ENCODE peak calls at places on chromosomes 1 and 21, in eight cellular contexts. S is cardiac muscle cell, Z is breast epithelium, H is lung, C is left ventricle myocardium inferior, X is SJSA1, I is heart right ventricle, U is ascending aorta. O is an unnamed sample. For H3K27me3 and H3K4me1, the result is how much of the 10 kb centered on the place peaks cover.

GRCh38 chr1:245166471-245166885 is 11.7 kb downstream of the KIF26B start:
- DNase-seq in S (peak), Z (no peak), H (no peak), C (no peak), X (peak), I (no peak), U (no peak), O (no peak)

GRCh38 chr1:8560611-8561544 is 243.0 kb downstream of the SLC45A1 start:
- DNase-seq in S (peak), Z (no peak), H (no peak), C (no peak), X (peak), I (no peak), U (no peak), O (no peak)

GRCh38 chr1:53505891-53506290 is 46.7 kb downstream of the DMRTB1 start:
- DNase-seq in S (no peak), Z (no peak), H (no peak), C (no peak), X (no peak), I (no peak), U (no peak), O (no peak)

GRCh38 chr1:10613340-10613739 is 138.6 kb downstream of the PEX14 start:
- DNase-seq in S (no peak), Z (peak), H (no peak), C (no peak), X (no peak), I (no peak), U (no peak), O (no peak)

GRCh38 chr1:115258302-115258866 is 79.7 kb downstream of the NGF start:
- DNase-seq in S (peak), Z (no peak), H (no peak), C (no peak), X (peak), I (no peak), U (peak), O (no peak)

GRCh38 chr21:43721225-43721605 is 2.3 kb downstream of the PDXK start:
- DNase-seq in S (no peak), Z (no peak), H (no peak), C (no peak), X (no peak), I (no peak), U (no peak), O (no peak)

GRCh38 chr1:52102336-52103013 is 39.4 kb upstream of the ZFYVE9 start:
- DNase-seq in S (no peak), Z (no peak), H (no peak), C (no peak), X (no peak), I (no peak), U (no peak), O (no peak)

GRCh38 chr21:28821276-28822063 is 171.2 kb downstream of the LTN1 start:
- DNase-seq in S (no peak), Z (no peak), H (no peak), C (no peak), X (no peak), I (no peak), U (no peak), O (no peak)

GRCh38 chr1:64171797-64172281 is 31.6 kb upstream of the UBE2U start:
- DNase-seq in S (peak), Z (no peak), H (no peak), C (no peak), X (peak), I (no peak), U (no peak), O (no peak)

GRCh38 chr1:92838519-92838918 is 6.7 kb downstream of the RPL5 start:
- DNase-seq in S (no peak), Z (no peak), H (no peak), C (no peak), X (no peak), I (no peak), U (no peak), O (no peak)

GRCh38 chr21:14523234-14523633 is 22.9 kb downstream of the SAMSN1 start:
- DNase-seq in S (peak), Z (no peak), H (no peak), C (no peak), X (no peak), I (no peak), U (no peak), O (no peak)

GRCh38 chr1:155003227-155003765 is 694 bp downstream of the ZBTB7B start:
- DNase-seq in S (peak), Z (no peak), H (no peak), C (no peak), X (peak), I (no peak), U (peak), O (no peak)

GRCh38 chr1:33439662-33440061 is 8.8 kb upstream of the PHC2 start:
- DNase-seq in S (no peak), Z (no peak), H (no peak), C (no peak), X (no peak), I (no peak), U (no peak), O (no peak)

GRCh38 chr1:145956776-145957442 is 908 bp downstream of the LIX1L start:
- DNase-seq in S (peak), Z (no peak), H (no peak), C (peak), X (peak), I (peak), U (no peak), O (no peak)

GRCh38 chr1:24927886-24928630 is 2.0 kb downstream of the RUNX3 start:
- DNase-seq in S (peak), Z (no peak), H (no peak), C (no peak), X (no peak), I (no peak), U (no peak), O (no peak)
- H3K27me3 ChIP-seq in S (half or more), Z (half or more), H (under half), C (half or more), X (under half), I (half or more), U (under half), O (under half)

GRCh38 chr1:58883888-58884482 is 100.1 kb upstream of the JUN start:
- DNase-seq in S (peak), Z (no peak), H (no peak), C (no peak), X (no peak), I (no peak), U (no peak), O (no peak)
- H3K4me1 ChIP-seq in S (under half), Z (under half), H (under half), C (half or more), X (under half), I (half or more), U (under half), O (under half)

GRCh38 chr1:50637460-50637859 is 214.2 kb upstream of the DMRTA2 start:
- DNase-seq in S (no peak), Z (no peak), H (no peak), C (no peak), X (no peak), I (no peak), U (no peak), O (no peak)

DNA sequence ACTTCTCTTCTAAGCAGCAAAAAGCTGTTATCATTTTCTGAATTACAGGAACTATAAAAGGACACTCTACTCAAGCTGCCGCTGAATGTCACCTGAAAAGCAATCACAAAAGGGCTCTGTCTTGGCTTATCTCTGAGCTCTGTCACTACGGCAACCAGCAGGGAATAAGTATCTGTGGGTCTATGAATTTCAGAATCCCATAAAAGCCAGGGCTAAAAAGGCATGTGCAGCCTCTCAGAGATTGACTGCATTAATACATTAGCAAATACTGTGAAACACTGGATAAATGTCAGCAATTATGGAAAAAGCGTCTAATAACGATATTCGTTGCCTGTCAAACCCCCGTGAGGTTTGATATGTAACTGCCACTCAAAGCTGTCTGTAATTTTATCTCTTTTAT is 210.2 kb upstream of the DMRTA2 start:
- DNase-seq in S (no peak), Z (no peak), H (no peak), C (no peak), X (no peak), I (no peak), U (no peak), O (no peak)
- H3K4me3 ChIP-seq in S (no peak), Z (no peak), H (no peak), C (no peak), X (no peak), I (no peak), U (no peak), O (no peak)

DNA sequence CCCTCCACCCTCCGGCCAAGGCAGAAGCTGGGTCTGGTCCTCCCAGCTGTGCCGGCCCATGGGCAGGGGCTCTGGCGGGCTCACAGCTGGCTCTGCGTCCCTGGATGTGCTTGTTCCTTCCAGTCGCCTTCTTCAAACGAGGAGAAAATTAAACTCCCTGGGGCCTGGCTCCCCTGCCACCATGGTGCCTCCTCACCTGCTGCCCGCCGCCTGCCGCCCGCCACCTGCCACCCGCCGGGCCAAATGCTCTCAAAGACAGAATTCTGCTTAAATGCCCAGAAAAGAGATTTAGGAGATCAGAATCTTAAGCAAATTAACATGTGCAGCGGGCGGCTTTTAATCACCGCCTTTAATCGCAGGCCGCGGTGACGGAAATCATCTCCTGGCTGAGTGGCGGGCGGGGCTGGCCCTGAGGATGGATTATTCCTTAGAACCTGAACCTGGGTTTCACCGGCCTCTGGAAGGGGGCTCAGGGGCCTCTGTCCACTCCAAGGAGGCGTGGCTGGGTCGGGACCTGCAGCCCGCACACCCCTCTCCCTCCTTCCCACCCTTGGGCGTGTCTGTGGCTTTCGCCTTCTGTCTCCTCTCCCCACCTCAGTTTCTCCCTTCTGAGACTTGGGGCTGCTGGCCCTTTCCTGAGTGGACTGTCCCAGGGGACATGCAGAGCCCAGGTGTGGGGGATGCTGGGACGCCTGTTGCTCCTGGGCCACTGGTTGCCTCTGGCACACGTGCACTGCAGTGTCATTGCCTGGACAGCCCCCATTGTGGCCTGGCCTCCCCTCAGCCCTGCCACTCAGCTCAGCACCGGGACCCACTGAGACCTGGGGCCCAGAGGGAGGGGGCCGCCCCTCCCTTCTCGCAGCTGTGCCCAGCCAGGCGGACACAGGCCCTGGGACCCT is 10.5 kb upstream of the PLCH2 start:
- DNase-seq in S (no peak), Z (no peak), H (no peak), C (no peak), X (no peak), I (no peak), U (no peak), O (no peak)
- H3K27me3 ChIP-seq in S (under half), Z (half or more), H (under half), C (half or more), X (under half), I (half or more), U (under half), O (under half)

DNA sequence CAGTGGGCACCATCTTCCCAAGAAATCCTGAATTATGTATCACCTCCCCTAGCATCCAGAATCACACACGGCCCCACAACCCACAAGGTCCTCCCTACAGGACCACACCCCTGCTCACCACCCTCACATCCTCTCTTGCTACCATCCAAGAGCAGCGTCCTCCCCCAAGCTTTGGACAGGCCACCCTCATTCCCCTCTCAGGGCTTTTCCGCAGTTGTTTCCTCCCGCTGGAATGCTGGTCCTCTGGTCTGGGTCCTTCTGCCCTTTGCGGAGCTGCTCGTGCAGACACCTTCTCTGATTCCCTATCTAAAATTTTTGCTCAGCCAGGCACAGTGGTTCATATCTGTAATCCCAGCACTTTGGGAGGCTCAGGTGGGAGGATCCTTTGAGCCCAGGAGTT is 56.5 kb downstream of the TOMM20 start:
- DNase-seq in S (no peak), Z (no peak), H (no peak), C (no peak), X (no peak), I (no peak), U (no peak), O (no peak)
- H3K4me1 ChIP-seq in S (under half), Z (under half), H (under half), C (half or more), X (half or more), I (half or more), U (under half), O (half or more)

GRCh38 chr1:6450005-6450450 is 15.9 kb downstream of the TNFRSF25 start:
- DNase-seq in S (no peak), Z (no peak), H (no peak), C (no peak), X (no peak), I (no peak), U (no peak), O (no peak)

GRCh38 chr1:6447016-6447817 is 18.8 kb downstream of the TNFRSF25 start:
- DNase-seq in S (no peak), Z (no peak), H (no peak), C (no peak), X (no peak), I (no peak), U (no peak), O (no peak)

GRCh38 chr1:6450943-6451373 is 15.0 kb downstream of the TNFRSF25 start:
- DNase-seq in S (no peak), Z (no peak), H (no peak), C (no peak), X (no peak), I (no peak), U (no peak), O (peak)

GRCh38 chr1:6447818-6448748 is 17.9 kb downstream of the TNFRSF25 start:
- DNase-seq in S (no peak), Z (no peak), H (no peak), C (no peak), X (no peak), I (no peak), U (no peak), O (no peak)

GRCh38 chr1:6448749-6449631 is 17.0 kb downstream of the TNFRSF25 start:
- DNase-seq in S (peak), Z (no peak), H (no peak), C (no peak), X (no peak), I (no peak), U (no peak), O (no peak)
- H3K4me3 ChIP-seq in S (no peak), Z (peak), H (no peak), C (peak), X (no peak), I (no peak), U (peak), O (no peak)